ENCODE peak calls at places on chromosomes 1 and 21, in five cellular contexts. E is CD4-positive, alpha-beta memory T cell; N is gastrocnemius medialis; G is fibroblast of lung; I is GM23248. V is an unnamed sample. For H3K27me3, the result is how much of the 10 kb centered on the place peaks cover.

GRCh38 chr1:161486806-161487482 is 18.3 kb upstream of the FCGR2A start:
- DNase-seq in E (peak), N (no peak), G (peak), I (peak), V (peak)

GRCh38 chr1:4617506-4617905 is 36.9 kb upstream of the AJAP1 start:
- DNase-seq in E (no peak), N (no peak), G (no peak), I (no peak), V (no peak)

GRCh38 chr1:215052656-215053055 is 29.9 kb upstream of the KCNK2 start:
- DNase-seq in E (no peak), N (no peak), G (peak), I (peak), V (no peak)

GRCh38 chr1:101310484-101310883 is 73.7 kb downstream of the S1PR1 start:
- DNase-seq in E (peak), N (no peak), G (no peak), I (no peak), V (no peak)

GRCh38 chr1:47371016-47371517 is 37.5 kb downstream of the CMPK1 start:
- DNase-seq in E (no peak), N (no peak), G (peak), I (peak), V (no peak)

GRCh38 chr1:212814989-212815388 is 23.3 kb downstream of the TATDN3 start:
- DNase-seq in E (no peak), N (no peak), G (no peak), I (peak), V (no peak)

GRCh38 chr1:114803001-114803400 is 22.5 kb upstream of the SIKE1 start:
- DNase-seq in E (no peak), N (no peak), G (no peak), I (peak), V (no peak)

GRCh38 chr1:19661721-19662228 is 2.9 kb upstream of the HTR6 start:
- DNase-seq in E (no peak), N (no peak), G (peak), I (peak), V (peak)

GRCh38 chr1:167938083-167938482 is 1.2 kb upstream of the MPC2 start:
- DNase-seq in E (no peak), N (no peak), G (no peak), I (no peak), V (no peak)

GRCh38 chr1:54069792-54070548 is 16.6 kb downstream of the TCEANC2 start:
- DNase-seq in E (no peak), N (peak), G (peak), I (peak), V (no peak)

GRCh38 chr1:32925360-32926142 is 24.4 kb upstream of the TMEM54 start:
- DNase-seq in E (no peak), N (no peak), G (peak), I (peak), V (no peak)

GRCh38 chr1:230441630-230442029 is 15.5 kb upstream of the PGBD5 start:
- DNase-seq in E (no peak), N (no peak), G (no peak), I (no peak), V (no peak)

GRCh38 chr1:201774224-201774982 is 54.6 kb upstream of the IPO9 start:
- DNase-seq in E (no peak), N (no peak), G (peak), I (peak), V (no peak)

GRCh38 chr1:54017979-54018378 is at the start of gene LDLRAD1:
- DNase-seq in E (no peak), N (no peak), G (no peak), I (no peak), V (no peak)

GRCh38 chr1:185646202-185646683 is 87.9 kb upstream of the HMCN1 start:
- DNase-seq in E (no peak), N (no peak), G (peak), I (peak), V (no peak)

GRCh38 chr21:45514311-45515021 is 27.8 kb downstream of the SLC19A1 start:
- DNase-seq in E (peak), N (no peak), G (no peak), I (no peak), V (no peak)

GRCh38 chr1:178625695-178626094 is 99.3 kb upstream of the RALGPS2 start:
- DNase-seq in E (no peak), N (no peak), G (no peak), I (no peak), V (no peak)

GRCh38 chr1:8464987-8465386 is 147.1 kb downstream of the SLC45A1 start:
- DNase-seq in E (no peak), N (no peak), G (no peak), I (peak), V (no peak)

GRCh38 chr1:183139281-183139942 is 46.7 kb upstream of the LAMC2 start:
- DNase-seq in E (no peak), N (no peak), G (peak), I (peak), V (no peak)

GRCh38 chr1:18515120-18515667 is 34.5 kb downstream of the KLHDC7A start:
- DNase-seq in E (no peak), N (no peak), G (no peak), I (no peak), V (no peak)

GRCh38 chr1:248926401-248927182 is 20.6 kb downstream of the PGBD2 start:
- DNase-seq in E (no peak), N (no peak), G (peak), I (peak), V (no peak)

GRCh38 chr1:116817582-116818064 is 63.4 kb downstream of the CD2 start:
- DNase-seq in E (peak), N (no peak), G (peak), I (peak), V (peak)

DNA sequence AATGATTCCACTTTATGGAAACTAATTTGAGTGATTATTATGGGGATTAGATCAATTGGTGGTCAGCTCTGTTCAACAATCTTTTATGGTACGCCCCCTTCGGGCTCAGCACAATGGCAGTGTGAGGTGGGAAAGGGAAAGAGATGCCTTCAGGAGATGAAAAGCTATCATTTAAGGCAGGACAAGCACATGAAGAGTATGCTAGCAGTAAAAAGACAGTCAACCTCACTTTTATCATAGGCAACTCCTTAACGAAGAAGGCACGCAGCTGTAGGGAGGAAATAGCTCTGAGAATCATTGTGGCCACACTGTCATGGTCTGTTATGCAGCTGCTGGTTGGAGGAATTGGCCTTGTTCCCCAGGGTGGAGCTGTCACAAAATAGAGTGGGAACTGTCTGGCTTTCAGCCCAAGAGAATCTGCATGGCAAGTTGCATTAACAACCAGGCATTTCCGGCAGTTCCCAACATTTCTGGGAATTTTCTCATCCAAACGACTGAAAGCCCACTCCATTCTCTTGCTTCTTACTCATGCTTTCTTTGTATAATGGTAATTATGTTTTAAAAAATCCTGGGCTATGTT is 54.4 kb upstream of the BCL10 start:
- DNase-seq in E (no peak), N (peak), G (peak), I (peak), V (no peak)
- H3K27ac ChIP-seq in E (no peak), N (peak), G (peak), I (peak), V (no peak)

GRCh38 chr1:44420535-44420934 is 15.5 kb downstream of the RNF220 start:
- DNase-seq in E (no peak), N (no peak), G (no peak), I (no peak), V (no peak)
- H3K27me3 ChIP-seq in E (under half), N (half or more), G (half or more), I (half or more), V (under half)

DNA sequence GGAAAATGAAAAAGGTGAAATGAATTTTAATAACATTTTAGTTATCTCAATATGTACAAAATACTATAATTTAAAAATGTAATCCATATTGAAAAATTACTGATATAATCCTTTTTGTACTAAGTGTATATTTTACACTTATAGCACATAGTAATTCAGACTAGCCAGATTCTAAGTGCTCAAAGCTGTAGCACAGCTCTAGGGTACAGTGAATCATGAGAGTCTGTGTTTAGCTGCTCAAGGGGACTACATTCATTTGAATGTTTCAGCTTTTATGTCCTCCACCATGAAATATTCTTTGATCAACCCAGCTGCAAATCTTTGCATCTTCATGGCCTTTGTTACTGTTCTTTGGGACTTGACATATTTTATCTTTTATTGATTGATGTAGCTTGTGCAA is 15.7 kb downstream of the CD53 start:
- DNase-seq in E (no peak), N (no peak), G (no peak), I (no peak), V (no peak)
- H3K27ac ChIP-seq in E (no peak), N (no peak), G (no peak), I (no peak), V (no peak)

DNA sequence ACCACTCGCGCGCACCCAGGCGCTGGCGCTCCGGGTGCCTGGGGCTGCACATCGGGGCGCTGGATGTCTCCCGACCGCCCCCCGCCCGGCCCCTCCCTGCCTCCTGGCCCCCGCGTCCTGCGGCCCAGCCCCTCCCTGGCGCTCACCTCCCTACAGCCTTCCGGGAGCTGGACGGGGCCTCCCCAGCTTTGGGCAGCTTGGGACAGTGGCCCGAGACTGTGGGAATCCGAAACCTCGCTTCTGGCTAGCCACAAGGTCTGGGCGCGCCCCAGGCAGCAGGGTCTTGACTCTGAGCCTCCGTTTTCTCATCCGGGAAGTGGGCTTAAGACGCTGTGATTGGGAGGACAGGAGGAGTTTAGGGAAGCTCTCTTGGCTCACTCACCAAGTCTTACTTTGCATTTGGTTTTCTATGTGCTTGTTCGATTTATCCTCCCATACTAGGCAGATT is 713 bp upstream of the WNT4 start:
- DNase-seq in E (no peak), N (no peak), G (no peak), I (peak), V (no peak)
- H3K27me3 ChIP-seq in E (under half), N (under half), G (under half), I (under half), V (under half)

DNA sequence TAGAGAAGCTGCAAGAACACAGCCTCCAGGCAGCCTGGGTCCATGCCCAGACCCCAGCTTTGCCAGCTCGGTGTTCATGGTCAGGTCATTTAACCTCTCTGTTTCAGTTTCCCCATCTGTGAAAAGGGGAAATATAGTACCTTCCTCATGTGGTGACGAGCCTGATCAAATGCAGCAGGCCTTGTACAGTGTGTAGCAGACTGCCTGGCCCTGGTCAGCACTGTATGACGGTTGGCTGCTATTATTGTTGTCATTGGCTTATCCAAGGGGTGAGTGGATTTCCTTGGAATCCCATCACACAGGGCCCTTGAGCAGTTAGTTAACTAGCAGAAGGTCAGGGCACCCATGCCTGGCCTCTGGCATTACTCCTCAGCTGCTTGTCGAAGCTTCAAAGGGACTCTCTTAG is 6.6 kb upstream of the TMEM51 start:
- DNase-seq in E (no peak), N (no peak), G (no peak), I (no peak), V (no peak)
- H3K27ac ChIP-seq in E (no peak), N (no peak), G (no peak), I (no peak), V (no peak)

DNA sequence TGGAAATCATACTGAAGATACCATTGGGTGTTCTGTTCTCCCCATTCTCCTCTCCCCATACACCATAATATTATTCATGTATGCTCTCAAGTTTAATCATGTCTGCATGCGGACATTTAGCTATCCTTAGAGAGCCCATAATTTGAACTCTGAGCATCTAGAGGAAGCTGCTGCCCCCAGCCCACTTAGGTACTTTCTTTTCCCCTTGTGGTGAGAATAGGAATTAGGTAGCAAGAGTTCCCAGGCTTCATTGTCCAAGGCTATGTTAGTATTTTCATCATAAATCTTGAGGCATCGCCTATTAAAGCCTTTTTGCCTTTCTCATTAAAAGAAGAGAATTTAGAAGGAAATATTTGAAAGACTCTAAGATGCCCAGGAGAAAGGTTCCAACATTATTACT is 96.3 kb downstream of the ROR1 start:
- DNase-seq in E (no peak), N (no peak), G (no peak), I (no peak), V (no peak)
- H3K27me3 ChIP-seq in E (under half), N (under half), G (under half), I (under half), V (under half)

GRCh38 chr1:42318601-42319000 is 16.4 kb downstream of the FOXJ3 start:
- DNase-seq in E (no peak), N (no peak), G (no peak), I (no peak), V (no peak)

GRCh38 chr1:42319871-42320484 is 15.1 kb downstream of the FOXJ3 start:
- DNase-seq in E (peak), N (no peak), G (no peak), I (no peak), V (peak)

GRCh38 chr1:42317308-42317707 is 17.7 kb downstream of the FOXJ3 start:
- DNase-seq in E (no peak), N (no peak), G (no peak), I (no peak), V (no peak)

GRCh38 chr1:42320689-42321088 is 14.3 kb downstream of the FOXJ3 start:
- DNase-seq in E (no peak), N (no peak), G (no peak), I (no peak), V (no peak)

DNA sequence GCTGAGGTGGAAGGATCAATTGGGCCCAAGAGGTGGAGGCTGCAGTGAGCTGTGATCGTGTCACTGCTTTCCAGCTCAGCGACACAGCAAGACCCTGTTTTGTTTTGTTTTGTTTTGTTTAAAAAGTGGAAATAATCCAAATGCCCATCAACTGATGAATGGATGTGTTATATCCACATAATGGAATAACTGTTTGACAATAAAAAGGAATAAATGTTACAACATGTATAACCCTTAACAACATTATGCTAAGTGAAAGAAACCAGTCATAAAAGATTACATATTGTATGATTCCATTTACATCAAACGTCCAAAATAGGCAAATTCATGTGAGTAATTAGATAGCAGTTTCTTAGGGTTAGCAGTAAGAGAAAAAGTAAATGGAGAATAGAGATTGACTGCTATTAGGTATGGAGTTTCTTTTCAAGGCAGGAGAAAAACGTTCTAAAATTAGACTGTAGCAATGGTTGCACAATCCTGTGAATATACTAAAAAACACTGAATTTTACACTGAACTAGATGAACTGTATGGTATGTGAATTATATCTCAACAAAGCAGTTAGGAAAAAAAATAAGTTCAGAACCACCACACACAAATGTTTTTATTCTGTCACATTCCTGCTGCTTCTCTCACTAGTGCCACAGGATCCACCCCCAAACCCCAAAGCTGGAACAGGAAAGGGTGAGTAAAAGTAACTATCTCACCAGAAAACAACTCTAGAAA is 15.7 kb downstream of the FOXJ3 start:
- DNase-seq in E (peak), N (no peak), G (peak), I (peak), V (peak)
- H3K27ac ChIP-seq in E (peak), N (peak), G (no peak), I (peak), V (no peak)

DNA sequence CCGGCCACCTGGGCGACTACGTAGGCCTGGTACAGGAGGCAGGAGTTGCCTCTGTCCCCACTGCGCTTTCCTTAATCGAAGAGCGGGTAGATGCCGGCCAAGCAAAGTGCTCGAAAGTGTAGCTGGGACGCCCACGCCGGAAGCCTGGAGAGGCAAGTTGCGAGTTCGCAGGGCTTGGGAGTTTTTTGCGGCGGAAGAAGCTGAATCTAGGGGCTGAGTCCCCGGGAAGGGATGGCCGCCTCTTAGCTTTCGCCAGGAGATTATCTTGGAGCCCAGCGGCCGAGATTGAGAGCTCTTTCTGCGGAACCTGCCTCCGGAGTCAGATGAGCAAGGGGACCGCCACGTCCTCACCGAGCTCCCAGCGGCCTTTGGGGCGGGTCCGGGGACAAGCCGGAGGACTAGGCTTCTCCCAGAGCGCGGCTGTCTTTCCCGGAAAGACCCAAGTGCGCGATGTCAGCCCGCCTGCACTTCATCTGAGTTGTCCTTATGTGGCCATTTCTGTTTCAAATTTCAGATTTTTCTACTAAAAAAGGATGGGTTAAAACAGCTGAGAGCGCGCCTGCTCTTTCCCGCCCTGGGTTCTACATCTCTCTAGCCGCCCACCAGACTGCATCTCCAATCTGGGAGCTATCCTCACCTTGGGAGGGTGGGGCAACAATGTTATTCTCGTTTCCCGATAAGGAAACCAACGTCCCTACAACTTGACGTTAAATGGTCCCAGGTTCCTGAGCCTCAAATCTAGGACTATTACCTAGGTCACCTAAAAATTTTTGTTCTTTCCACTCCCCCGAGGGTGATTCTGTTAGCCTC is 12.4 kb upstream of the TBX15 start:
- DNase-seq in E (no peak), N (no peak), G (no peak), I (peak), V (no peak)
- H3K27me3 ChIP-seq in E (under half), N (under half), G (half or more), I (under half), V (under half)

GRCh38 chr1:93636712-93637111 is 44.9 kb downstream of the BCAR3 start:
- DNase-seq in E (no peak), N (no peak), G (no peak), I (no peak), V (no peak)
- H3K27ac ChIP-seq in E (no peak), N (peak), G (no peak), I (no peak), V (no peak)

GRCh38 chr21:33088384-33088783 is 18.4 kb downstream of the OLIG1 start:
- DNase-seq in E (no peak), N (no peak), G (no peak), I (no peak), V (no peak)
- H3K27me3 ChIP-seq in E (under half), N (under half), G (under half), I (under half), V (under half)